ENCODE peak calls at places on chromosomes 12 and 14, in ten cellular contexts. L, M, W, G, R, V, H, P, J and O are unnamed samples.

GRCh38 chr12:47361389-47362031 is 281.8 kb upstream of the AMIGO2 start:
- DNase-seq in L (no peak), M (no peak), W (no peak), G (peak; percentile 7), R (no peak), V (no peak), H (peak; percentile 49), P (peak; percentile 52), J (no peak), O (peak; percentile 67)

GRCh38 chr12:1332327-1332726 is 262.1 kb downstream of the FBXL14 start:
- DNase-seq in L (no peak), M (no peak), W (peak; percentile 33), G (no peak), R (peak; percentile 48), V (no peak), H (no peak), P (no peak), J (no peak), O (no peak)

GRCh38 chr12:55929306-55929791 is 1.6 kb upstream of the DGKA start:
- DNase-seq in L (no peak), M (no peak), W (peak; percentile 52), G (peak; percentile 46), R (no peak), V (no peak), H (peak; percentile 89), P (no peak), J (no peak), O (no peak)

GRCh38 chr14:71658261-71658860 is 273.9 kb upstream of the RGS6 start:
- DNase-seq in L (peak; percentile 53), M (no peak), W (no peak), G (no peak), R (no peak), V (no peak), H (no peak), P (no peak), J (peak; percentile 24), O (no peak)

GRCh38 chr14:87343641-87344040 is 649.3 kb downstream of the GALC start:
- DNase-seq in L (no peak), M (no peak), W (no peak), G (no peak), R (no peak), V (no peak), H (no peak), P (no peak), J (no peak), O (no peak)

GRCh38 chr14:68794130-68794855 is 1.4 kb upstream of the ZFP36L1 start:
- DNase-seq in L (peak; percentile 94), M (peak; percentile 85), W (peak; percentile 85), G (peak; percentile 3), R (peak; percentile 62), V (peak; percentile 92), H (peak; percentile 53), P (peak; percentile 92), J (peak; percentile 82), O (peak; percentile 94)

GRCh38 chr12:106973545-106973944 is 13.4 kb downstream of the MTERF2 start:
- DNase-seq in L (no peak), M (no peak), W (no peak), G (no peak), R (no peak), V (no peak), H (no peak), P (no peak), J (no peak), O (no peak)

GRCh38 chr12:15788266-15789214 is 648 bp downstream of the EPS8 start:
- DNase-seq in L (peak; percentile 61), M (peak; percentile 73), W (peak; percentile 60), G (peak; percentile 3), R (peak; percentile 39), V (peak; percentile 50), H (peak; percentile 16), P (peak; percentile 46), J (no peak), O (peak; percentile 37)

GRCh38 chr12:113500662-113501435 is 29.2 kb upstream of the LHX5 start:
- DNase-seq in L (no peak), M (no peak), W (no peak), G (no peak), R (no peak), V (no peak), H (no peak), P (no peak), J (no peak), O (no peak)

GRCh38 chr14:100658514-100658886 is 68.2 kb upstream of the DLK1 start:
- DNase-seq in L (no peak), M (no peak), W (no peak), G (no peak), R (no peak), V (no peak), H (no peak), P (no peak), J (no peak), O (no peak)

GRCh38 chr12:78406776-78407335 is 457.7 kb upstream of the SYT1 start:
- DNase-seq in L (peak; percentile 61), M (no peak), W (no peak), G (no peak), R (no peak), V (no peak), H (no peak), P (no peak), J (peak; percentile 22), O (no peak)

GRCh38 chr12:23523339-23523738 is 426.1 kb downstream of the SOX5 start:
- DNase-seq in L (no peak), M (no peak), W (no peak), G (no peak), R (no peak), V (no peak), H (no peak), P (no peak), J (no peak), O (no peak)

GRCh38 chr14:45133683-45134050 is 614 bp downstream of the FKBP3 start:
- DNase-seq in L (no peak), M (no peak), W (no peak), G (no peak), R (no peak), V (no peak), H (no peak), P (no peak), J (no peak), O (no peak)

GRCh38 chr12:114401346-114402320 is 4.3 kb downstream of the TBX5 start:
- DNase-seq in L (no peak), M (no peak), W (no peak), G (no peak), R (no peak), V (no peak), H (no peak), P (no peak), J (no peak), O (no peak)

GRCh38 chr14:41806355-41806975 is 199.8 kb downstream of the LRFN5 start:
- DNase-seq in L (no peak), M (no peak), W (no peak), G (no peak), R (no peak), V (no peak), H (no peak), P (no peak), J (no peak), O (no peak)

DNA sequence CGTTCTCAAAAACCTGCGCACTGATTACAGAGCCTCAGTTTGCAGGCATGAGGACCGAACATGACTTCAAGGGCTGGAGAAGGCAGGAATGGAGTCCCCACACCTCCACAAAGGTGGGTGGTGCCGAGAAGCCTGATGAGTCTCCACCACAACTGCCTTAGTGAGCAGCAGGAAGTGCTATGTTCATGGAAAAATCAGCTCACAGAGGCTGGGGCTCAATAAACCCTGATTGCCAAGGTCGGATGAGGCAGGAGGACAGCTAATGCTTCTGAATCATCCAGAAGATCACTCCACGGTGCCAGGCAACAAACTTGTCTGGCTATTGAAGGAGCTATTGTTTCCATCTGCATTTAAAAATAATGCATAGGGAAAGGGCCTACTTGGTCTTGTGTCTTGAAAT is 31.1 kb downstream of the APPL2 start:
- DNase-seq in L (peak; percentile 92), M (no peak), W (no peak), G (no peak), R (no peak), V (peak; percentile 24), H (no peak), P (no peak), J (peak; percentile 48), O (no peak)
- H3K4me3 ChIP-seq in L (no peak overlapping the region), M (no peak overlapping the region), W (no peak overlapping the region), G (no peak overlapping the region), R (no peak overlapping the region), V (no peak overlapping the region), H (no peak overlapping the region), P (no peak overlapping the region), J (no peak overlapping the region), O (no peak overlapping the region)

DNA sequence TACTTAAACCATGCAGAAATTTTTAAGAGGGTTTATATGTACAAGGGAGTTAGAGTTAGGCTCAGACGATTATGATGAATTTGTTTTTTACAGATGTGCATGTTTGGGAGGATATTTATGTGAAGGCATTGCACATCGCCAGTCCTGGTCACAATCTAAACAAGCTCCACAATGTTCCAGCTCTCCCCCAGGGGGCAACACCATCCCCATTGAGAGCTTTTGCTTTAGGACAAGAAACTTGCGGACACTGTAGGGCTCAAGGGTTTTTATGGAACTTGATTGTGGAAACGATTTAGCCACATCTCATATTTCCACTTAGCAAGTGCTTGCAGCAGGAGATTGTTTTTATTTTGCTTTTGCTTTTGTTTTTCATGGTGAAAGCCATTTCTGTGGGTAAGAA is 276.8 kb upstream of the SRRM4 start:
- DNase-seq in L (no peak), M (no peak), W (no peak), G (no peak), R (no peak), V (no peak), H (peak; percentile 8), P (no peak), J (no peak), O (no peak)
- TF ChIP-seq CTCF in L (no peak), M (no peak), W (no peak), G (no peak), R (no peak), V (no peak), H (peak; percentile 12), P (no peak), J (no peak), O (no peak)

GRCh38 chr14:60637490-60638452 is 11.5 kb downstream of the SIX1 start:
- DNase-seq in L (peak; percentile 51), M (no peak), W (no peak), G (no peak), R (no peak), V (peak; percentile 42), H (no peak), P (no peak), J (peak; percentile 52), O (no peak)
- H3K4me3 ChIP-seq in L (peak overlapping the region; percentile 32), M (peak overlapping the region; percentile 6), W (peak overlapping the region; percentile 36), G (no peak overlapping the region), R (peak overlapping the region; percentile 19), V (peak overlapping the region; percentile 68), H (no peak overlapping the region), P (peak overlapping the region; percentile 39), J (peak overlapping the region; percentile 35), O (peak overlapping the region; percentile 13)

DNA sequence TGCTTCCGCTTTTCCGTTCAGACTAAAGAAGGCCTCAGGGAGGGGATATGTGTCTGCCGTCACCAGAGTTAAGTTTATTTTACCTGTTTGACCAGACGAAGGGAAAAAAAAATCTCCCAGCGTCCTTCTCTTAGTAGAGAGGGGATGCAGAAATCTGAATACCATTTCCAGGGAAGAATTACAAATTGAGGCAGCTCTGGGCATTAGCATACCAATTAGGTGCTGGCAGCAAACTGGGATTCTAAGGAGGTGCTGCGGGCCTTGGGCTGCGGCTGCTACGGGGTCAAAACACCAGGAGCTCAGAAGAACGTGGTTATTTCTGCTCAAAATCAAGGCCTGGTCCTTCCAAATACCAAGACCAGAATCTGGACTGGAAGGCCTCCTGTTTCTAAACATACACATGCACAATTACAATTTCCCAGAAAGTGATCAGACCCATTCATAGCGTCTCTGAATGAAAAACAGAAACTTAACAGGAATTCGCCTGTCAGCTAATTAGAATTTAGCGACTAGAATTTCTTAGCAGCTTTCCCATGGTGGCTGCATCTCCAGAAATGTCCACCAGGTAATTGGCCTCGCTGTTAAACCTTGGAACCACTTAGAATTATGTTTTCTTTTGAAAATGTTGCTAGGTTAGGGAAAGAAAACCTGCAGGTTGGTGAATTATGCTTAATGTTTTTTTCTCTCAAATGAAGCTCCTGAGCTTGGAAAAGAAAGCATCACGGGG is 617.0 kb downstream of the VRK1 start:
- DNase-seq in L (no peak), M (no peak), W (no peak), G (no peak), R (no peak), V (no peak), H (no peak), P (no peak), J (no peak), O (no peak)
- TF ChIP-seq CTCF in L (no peak), M (no peak), W (no peak), G (no peak), R (no peak), V (no peak), H (no peak), P (no peak), J (no peak), O (no peak)